ENCODE peak calls at places on chromosomes 13 and 19, in five cellular contexts. One of them, this sample, is unnamed.
A peak's percentile ranks its signal among the peaks of the same experiment; 100 is the strongest.

GRCh38 chr13:112979406-112979902 is 10.4 kb downstream of the MCF2L start:
- DNase-seq in IMR-90: no peak
- DNase-seq in CD8-positive, alpha-beta memory T cell: no peak
- DNase-seq in mucosa of descending colon: no peak
- DNase-seq in body of pancreas: no peak
- DNase-seq in this sample: no peak

GRCh38 chr19:40162104-40162503 is 29.1 kb upstream of the MAP3K10 start:
- DNase-seq in CD8-positive, alpha-beta memory T cell: no peak
- DNase-seq in IMR-90: no peak
- DNase-seq in mucosa of descending colon: no peak
- DNase-seq in body of pancreas: no peak
- DNase-seq in this sample: no peak

GRCh38 chr19:51546650-51547396 is 15.4 kb upstream of the SIGLEC6 start:
- DNase-seq in body of pancreas: no peak
- DNase-seq in IMR-90: peak; percentile 9
- DNase-seq in CD8-positive, alpha-beta memory T cell: no peak
- DNase-seq in mucosa of descending colon: no peak
- DNase-seq in this sample: no peak

GRCh38 chr13:101309014-101309619 is 107.2 kb downstream of the NALCN start:
- DNase-seq in IMR-90: peak; percentile 46
- DNase-seq in mucosa of descending colon: no peak
- DNase-seq in CD8-positive, alpha-beta memory T cell: no peak
- DNase-seq in body of pancreas: no peak
- DNase-seq in this sample: no peak

GRCh38 chr19:17026041-17026658 is 460 bp downstream of the CPAMD8 start:
- DNase-seq in body of pancreas: no peak
- DNase-seq in mucosa of descending colon: no peak
- DNase-seq in CD8-positive, alpha-beta memory T cell: peak; percentile 31
- DNase-seq in IMR-90: no peak
- DNase-seq in this sample: no peak

GRCh38 chr13:47846886-47847285 is 154.2 kb downstream of the SUCLA2 start:
- DNase-seq in body of pancreas: no peak
- DNase-seq in mucosa of descending colon: no peak
- DNase-seq in IMR-90: no peak
- DNase-seq in CD8-positive, alpha-beta memory T cell: no peak
- DNase-seq in this sample: peak; percentile 79

GRCh38 chr13:76837811-76838210 is 48.4 kb downstream of the KCTD12 start:
- DNase-seq in mucosa of descending colon: no peak
- DNase-seq in IMR-90: peak; percentile 32
- DNase-seq in body of pancreas: no peak
- DNase-seq in CD8-positive, alpha-beta memory T cell: no peak
- DNase-seq in this sample: no peak

GRCh38 chr19:1189419-1189818 is 15.4 kb upstream of the SBNO2 start:
- DNase-seq in mucosa of descending colon: no peak
- DNase-seq in IMR-90: peak; percentile 35
- DNase-seq in CD8-positive, alpha-beta memory T cell: no peak
- DNase-seq in body of pancreas: no peak
- DNase-seq in this sample: no peak

GRCh38 chr19:12623361-12624031 is 12.8 kb downstream of the ZNF791 start:
- DNase-seq in body of pancreas: no peak
- DNase-seq in IMR-90: peak; percentile 47
- DNase-seq in mucosa of descending colon: no peak
- DNase-seq in CD8-positive, alpha-beta memory T cell: no peak
- DNase-seq in this sample: no peak

GRCh38 chr19:12617646-12618045 is 6.9 kb downstream of the ZNF791 start:
- DNase-seq in body of pancreas: no peak
- DNase-seq in CD8-positive, alpha-beta memory T cell: no peak
- DNase-seq in mucosa of descending colon: no peak
- DNase-seq in IMR-90: no peak
- DNase-seq in this sample: no peak
- H3K4me1 ChIP-seq in body of pancreas: peaks cover 29% of the 10 kb centered on the region
- H3K4me1 ChIP-seq in CD8-positive, alpha-beta memory T cell: peaks cover 23% of the 10 kb centered on the region
- H3K4me1 ChIP-seq in mucosa of descending colon: peaks cover 3% of the 10 kb centered on the region
- H3K4me1 ChIP-seq in IMR-90: peaks cover 3% of the 10 kb centered on the region
- H3K4me1 ChIP-seq in this sample: peaks cover 27% of the 10 kb centered on the region

GRCh38 chr19:31070676-31071075 is 278.6 kb downstream of the TSHZ3 start:
- DNase-seq in CD8-positive, alpha-beta memory T cell: no peak
- DNase-seq in body of pancreas: no peak
- DNase-seq in IMR-90: no peak
- DNase-seq in mucosa of descending colon: no peak
- DNase-seq in this sample: no peak

GRCh38 chr19:31068268-31068667 is 281.0 kb downstream of the TSHZ3 start:
- DNase-seq in IMR-90: no peak
- DNase-seq in mucosa of descending colon: no peak
- DNase-seq in CD8-positive, alpha-beta memory T cell: no peak
- DNase-seq in body of pancreas: no peak
- DNase-seq in this sample: no peak

GRCh38 chr19:31064486-31064885 is 284.8 kb downstream of the TSHZ3 start:
- DNase-seq in CD8-positive, alpha-beta memory T cell: no peak
- DNase-seq in IMR-90: no peak
- DNase-seq in mucosa of descending colon: no peak
- DNase-seq in body of pancreas: no peak
- DNase-seq in this sample: no peak

GRCh38 chr19:31070126-31070525 is 279.1 kb downstream of the TSHZ3 start:
- DNase-seq in IMR-90: peak; percentile 39
- DNase-seq in CD8-positive, alpha-beta memory T cell: no peak
- DNase-seq in mucosa of descending colon: no peak
- DNase-seq in body of pancreas: no peak
- DNase-seq in this sample: no peak

DNA sequence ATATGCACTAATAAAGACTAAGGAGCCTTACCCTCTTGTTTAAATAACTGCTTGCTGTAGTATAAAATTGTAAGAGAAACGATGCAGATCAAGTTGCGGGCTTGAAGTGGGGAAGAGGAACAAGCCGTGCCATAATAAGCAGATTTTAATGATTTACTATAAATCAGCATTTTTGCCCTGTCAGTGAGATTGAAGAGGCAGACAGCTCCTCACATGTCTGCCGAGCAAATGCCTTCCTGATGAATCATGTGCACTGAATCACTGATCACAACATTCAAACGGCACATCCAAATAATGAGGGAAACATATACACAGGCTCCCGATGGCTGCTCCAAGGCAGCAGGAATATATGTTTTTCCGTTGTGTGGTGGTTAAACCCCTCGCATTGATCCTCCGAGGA is 282.9 kb downstream of the TSHZ3 start:
- DNase-seq in mucosa of descending colon: no peak
- DNase-seq in CD8-positive, alpha-beta memory T cell: no peak
- DNase-seq in IMR-90: peak; percentile 78
- DNase-seq in body of pancreas: peak; percentile 2
- DNase-seq in this sample: peak; percentile 18
- H3K4me1 ChIP-seq in mucosa of descending colon: peaks cover 14% of the 10 kb centered on the region
- H3K4me1 ChIP-seq in CD8-positive, alpha-beta memory T cell: no peaks in the 10 kb centered on the region
- H3K4me1 ChIP-seq in IMR-90: peaks cover 3% of the 10 kb centered on the region
- H3K4me1 ChIP-seq in body of pancreas: no peaks in the 10 kb centered on the region
- H3K4me1 ChIP-seq in this sample: no peaks in the 10 kb centered on the region

GRCh38 chr13:28037399-28037798 is 48.9 kb upstream of the URAD start:
- DNase-seq in CD8-positive, alpha-beta memory T cell: no peak
- DNase-seq in body of pancreas: no peak
- DNase-seq in mucosa of descending colon: no peak
- DNase-seq in IMR-90: peak; percentile 57
- DNase-seq in this sample: no peak
- H3K4me1 ChIP-seq in CD8-positive, alpha-beta memory T cell: no peaks in the 10 kb centered on the region
- H3K4me1 ChIP-seq in body of pancreas: no peaks in the 10 kb centered on the region
- H3K4me1 ChIP-seq in mucosa of descending colon: no peaks in the 10 kb centered on the region
- H3K4me1 ChIP-seq in IMR-90: peaks cover 3% of the 10 kb centered on the region
- H3K4me1 ChIP-seq in this sample: no peaks in the 10 kb centered on the region

GRCh38 chr19:46892252-46893179 is 31.7 kb downstream of the ARHGAP35 start:
- DNase-seq in IMR-90: no peak
- DNase-seq in CD8-positive, alpha-beta memory T cell: no peak
- DNase-seq in body of pancreas: no peak
- DNase-seq in mucosa of descending colon: no peak
- DNase-seq in this sample: no peak
- H3K4me1 ChIP-seq in IMR-90: peaks cover 6% of the 10 kb centered on the region
- H3K4me1 ChIP-seq in CD8-positive, alpha-beta memory T cell: peaks cover 6% of the 10 kb centered on the region
- H3K4me1 ChIP-seq in body of pancreas: peaks cover 14% of the 10 kb centered on the region
- H3K4me1 ChIP-seq in mucosa of descending colon: peaks cover 18% of the 10 kb centered on the region
- H3K4me1 ChIP-seq in this sample: peaks cover 11% of the 10 kb centered on the region

GRCh38 chr13:110394371-110394841 is 87.3 kb downstream of the COL4A2 start:
- DNase-seq in CD8-positive, alpha-beta memory T cell: no peak
- DNase-seq in IMR-90: peak; percentile 94
- DNase-seq in mucosa of descending colon: no peak
- DNase-seq in body of pancreas: no peak
- DNase-seq in this sample: no peak
- H3K4me1 ChIP-seq in CD8-positive, alpha-beta memory T cell: no peaks in the 10 kb centered on the region
- H3K4me1 ChIP-seq in IMR-90: peaks cover 41% of the 10 kb centered on the region
- H3K4me1 ChIP-seq in mucosa of descending colon: no peaks in the 10 kb centered on the region
- H3K4me1 ChIP-seq in body of pancreas: peaks cover 7% of the 10 kb centered on the region
- H3K4me1 ChIP-seq in this sample: no peaks in the 10 kb centered on the region

GRCh38 chr19:46860125-46860845 is 512 bp upstream of the ARHGAP35 start:
- DNase-seq in mucosa of descending colon: peak; percentile 97
- DNase-seq in CD8-positive, alpha-beta memory T cell: peak; percentile 94
- DNase-seq in body of pancreas: peak; percentile 99
- DNase-seq in IMR-90: peak; percentile 98
- DNase-seq in this sample: peak; percentile 99
- H3K4me1 ChIP-seq in mucosa of descending colon: peaks cover 43% of the 10 kb centered on the region
- H3K4me1 ChIP-seq in CD8-positive, alpha-beta memory T cell: peaks cover 47% of the 10 kb centered on the region
- H3K4me1 ChIP-seq in body of pancreas: peaks cover 59% of the 10 kb centered on the region
- H3K4me1 ChIP-seq in IMR-90: peaks cover 16% of the 10 kb centered on the region
- H3K4me1 ChIP-seq in this sample: peaks cover 52% of the 10 kb centered on the region

DNA sequence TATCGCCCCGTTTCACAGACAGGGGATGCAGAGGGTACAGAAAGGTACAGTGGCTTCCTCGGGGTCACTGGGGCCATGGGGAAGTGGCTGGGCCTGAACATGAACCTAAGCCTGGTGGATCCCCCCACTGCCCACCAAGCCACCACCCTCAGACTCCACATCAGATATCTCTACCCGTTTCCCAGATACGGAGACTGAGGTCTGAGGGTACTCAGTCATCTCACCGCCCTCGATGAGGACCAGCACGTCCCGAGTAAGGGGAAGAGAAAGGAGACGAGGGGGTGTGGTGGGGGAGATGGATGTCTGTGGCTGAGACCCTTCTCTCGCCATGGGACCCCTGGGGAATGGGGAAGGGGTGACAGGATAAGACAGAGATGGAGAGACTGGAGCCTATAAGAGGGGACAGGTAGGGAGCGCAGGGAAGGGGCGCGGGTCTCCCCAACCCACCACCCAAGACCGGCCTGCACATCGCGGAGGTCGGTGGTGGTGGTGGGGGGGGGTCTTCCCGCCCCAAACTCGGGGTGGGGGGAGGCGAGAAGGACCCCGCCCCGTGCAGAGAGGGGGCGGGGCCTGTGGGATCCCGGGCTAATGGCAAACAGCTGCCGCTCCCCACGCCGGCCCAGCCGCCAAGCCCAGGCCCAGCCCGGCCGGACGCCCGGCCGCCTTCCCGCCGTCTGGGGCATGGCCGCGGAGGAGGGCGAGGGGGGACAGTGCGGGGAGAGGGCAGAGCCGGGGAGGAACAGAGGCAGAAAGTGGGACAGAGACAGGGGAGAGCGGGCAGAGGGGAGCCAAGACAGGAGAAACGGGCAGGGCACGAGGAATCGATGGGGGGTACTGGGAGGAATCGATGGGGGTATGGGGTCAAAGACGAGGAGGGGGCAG is 698 bp downstream of the KANK2 start:
- DNase-seq in mucosa of descending colon: peak; percentile 65
- DNase-seq in IMR-90: peak; percentile 28
- DNase-seq in CD8-positive, alpha-beta memory T cell: no peak
- DNase-seq in body of pancreas: peak; percentile 28
- DNase-seq in this sample: peak; percentile 42
- H3K4me1 ChIP-seq in mucosa of descending colon: peaks cover 11% of the 10 kb centered on the region
- H3K4me1 ChIP-seq in IMR-90: peaks cover 16% of the 10 kb centered on the region
- H3K4me1 ChIP-seq in CD8-positive, alpha-beta memory T cell: peaks cover 9% of the 10 kb centered on the region
- H3K4me1 ChIP-seq in body of pancreas: peaks cover 45% of the 10 kb centered on the region
- H3K4me1 ChIP-seq in this sample: peaks cover 29% of the 10 kb centered on the region

DNA sequence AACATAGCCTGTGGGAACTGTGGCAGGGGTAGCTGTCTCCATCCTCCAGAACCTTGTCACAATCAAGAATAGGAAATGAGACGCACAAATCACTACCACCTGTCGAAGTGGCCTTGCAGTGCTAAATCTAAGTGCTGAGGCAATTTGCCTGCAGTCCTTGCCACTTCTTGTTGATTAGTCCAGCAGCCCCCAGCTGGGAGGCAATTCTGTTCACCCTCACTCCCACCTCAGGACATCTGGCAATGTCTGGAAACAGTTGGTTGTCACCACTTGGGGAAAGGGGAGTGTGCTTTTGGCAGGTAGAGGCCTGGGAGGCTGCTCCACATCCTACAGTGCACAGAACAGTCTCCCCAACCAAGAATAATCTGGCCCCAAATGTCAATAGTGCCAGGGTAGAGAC is 10.7 kb downstream of the RFX2 start:
- DNase-seq in IMR-90: no peak
- DNase-seq in mucosa of descending colon: no peak
- DNase-seq in body of pancreas: no peak
- DNase-seq in CD8-positive, alpha-beta memory T cell: no peak
- DNase-seq in this sample: no peak
- H3K4me1 ChIP-seq in IMR-90: peaks cover 11% of the 10 kb centered on the region
- H3K4me1 ChIP-seq in mucosa of descending colon: no peaks in the 10 kb centered on the region
- H3K4me1 ChIP-seq in body of pancreas: peaks cover 16% of the 10 kb centered on the region
- H3K4me1 ChIP-seq in CD8-positive, alpha-beta memory T cell: no peaks in the 10 kb centered on the region
- H3K4me1 ChIP-seq in this sample: peaks cover 24% of the 10 kb centered on the region